ENCODE peak calls at places on chromosomes 4 and X, in ten cellular contexts. One of them, this sample, is unnamed.

GRCh38 chr4:103197765-103198110 is 405 bp downstream of the CENPE start:
- DNase-seq in transverse colon: no peak
- DNase-seq in Peyer's patch: no peak
- DNase-seq in psoas muscle: no peak
- DNase-seq in cardiac muscle cell: no peak
- DNase-seq in suprapubic skin: no peak
- DNase-seq in GM23338: no peak
- DNase-seq in body of pancreas: no peak
- DNase-seq in lung: no peak
- DNase-seq in heart right ventricle: no peak
- DNase-seq in this sample: no peak

GRCh38 chr4:17173300-17173699 is 274.9 kb upstream of the LDB2 start:
- DNase-seq in transverse colon: no peak
- DNase-seq in Peyer's patch: no peak
- DNase-seq in psoas muscle: no peak
- DNase-seq in cardiac muscle cell: no peak
- DNase-seq in suprapubic skin: no peak
- DNase-seq in GM23338: peak; percentile 74
- DNase-seq in body of pancreas: no peak
- DNase-seq in lung: no peak
- DNase-seq in heart right ventricle: no peak
- DNase-seq in this sample: no peak

GRCh38 chr4:184310881-184311709 is 93.4 kb upstream of the ENPP6 start:
- DNase-seq in transverse colon: peak; percentile 83
- DNase-seq in Peyer's patch: peak; percentile 73
- DNase-seq in psoas muscle: no peak
- DNase-seq in cardiac muscle cell: no peak
- DNase-seq in suprapubic skin: no peak
- DNase-seq in GM23338: no peak
- DNase-seq in body of pancreas: peak; percentile 85
- DNase-seq in lung: no peak
- DNase-seq in heart right ventricle: peak; percentile 26
- DNase-seq in this sample: no peak

GRCh38 chr4:183638436-183638835 is 20.5 kb downstream of the RWDD4 start:
- DNase-seq in transverse colon: no peak
- DNase-seq in Peyer's patch: no peak
- DNase-seq in psoas muscle: no peak
- DNase-seq in cardiac muscle cell: no peak
- DNase-seq in suprapubic skin: no peak
- DNase-seq in GM23338: no peak
- DNase-seq in body of pancreas: no peak
- DNase-seq in lung: no peak
- DNase-seq in heart right ventricle: no peak
- DNase-seq in this sample: no peak

GRCh38 chr4:143406523-143406922 is 69.8 kb downstream of the GAB1 start:
- DNase-seq in transverse colon: peak; percentile 45
- DNase-seq in Peyer's patch: no peak
- DNase-seq in psoas muscle: peak; percentile 54
- DNase-seq in cardiac muscle cell: no peak
- DNase-seq in suprapubic skin: peak; percentile 76
- DNase-seq in GM23338: no peak
- DNase-seq in body of pancreas: peak; percentile 45
- DNase-seq in lung: peak; percentile 57
- DNase-seq in heart right ventricle: peak; percentile 42
- DNase-seq in this sample: no peak

GRCh38 chr4:185634066-185634652 is 98.9 kb upstream of the PDLIM3 start:
- DNase-seq in transverse colon: no peak
- DNase-seq in Peyer's patch: no peak
- DNase-seq in psoas muscle: no peak
- DNase-seq in cardiac muscle cell: no peak
- DNase-seq in suprapubic skin: no peak
- DNase-seq in GM23338: peak; percentile 74
- DNase-seq in body of pancreas: no peak
- DNase-seq in lung: no peak
- DNase-seq in heart right ventricle: no peak
- DNase-seq in this sample: no peak

GRCh38 chr4:45741897-45742296 is 382.0 kb downstream of the GABRG1 start:
- DNase-seq in transverse colon: no peak
- DNase-seq in Peyer's patch: no peak
- DNase-seq in psoas muscle: no peak
- DNase-seq in cardiac muscle cell: peak; percentile 5
- DNase-seq in suprapubic skin: no peak
- DNase-seq in GM23338: peak; percentile 54
- DNase-seq in body of pancreas: no peak
- DNase-seq in lung: no peak
- DNase-seq in heart right ventricle: no peak
- DNase-seq in this sample: no peak

GRCh38 chrX:46653482-46653881 is 79.9 kb downstream of the CHST7 start:
- DNase-seq in transverse colon: no peak
- DNase-seq in Peyer's patch: no peak
- DNase-seq in psoas muscle: no peak
- DNase-seq in cardiac muscle cell: peak; percentile 23
- DNase-seq in suprapubic skin: no peak
- DNase-seq in GM23338: peak; percentile 44
- DNase-seq in body of pancreas: no peak
- DNase-seq in lung: no peak
- DNase-seq in heart right ventricle: no peak
- DNase-seq in this sample: no peak

GRCh38 chr4:1992468-1993168 is 16.2 kb downstream of the NELFA start:
- DNase-seq in transverse colon: no peak
- DNase-seq in Peyer's patch: no peak
- DNase-seq in psoas muscle: no peak
- DNase-seq in cardiac muscle cell: no peak
- DNase-seq in suprapubic skin: no peak
- DNase-seq in GM23338: peak; percentile 89
- DNase-seq in body of pancreas: no peak
- DNase-seq in lung: no peak
- DNase-seq in heart right ventricle: no peak
- DNase-seq in this sample: no peak

GRCh38 chrX:12975999-12976558 is 1.2 kb downstream of the TMSB4X start:
- DNase-seq in transverse colon: no peak
- DNase-seq in Peyer's patch: peak; percentile 58
- DNase-seq in psoas muscle: peak; percentile 34
- DNase-seq in cardiac muscle cell: peak; percentile 32
- DNase-seq in suprapubic skin: peak; percentile 72
- DNase-seq in GM23338: peak; percentile 44
- DNase-seq in body of pancreas: peak; percentile 26
- DNase-seq in lung: peak; percentile 66
- DNase-seq in heart right ventricle: no peak
- DNase-seq in this sample: no peak

GRCh38 chrX:11757397-11757728 is 674 bp upstream of the MSL3 start:
- DNase-seq in transverse colon: no peak
- DNase-seq in Peyer's patch: no peak
- DNase-seq in psoas muscle: no peak
- DNase-seq in cardiac muscle cell: no peak
- DNase-seq in suprapubic skin: no peak
- DNase-seq in GM23338: no peak
- DNase-seq in body of pancreas: no peak
- DNase-seq in lung: no peak
- DNase-seq in heart right ventricle: no peak
- DNase-seq in this sample: no peak

GRCh38 chr4:36206586-36206985 is 37.7 kb downstream of the ARAP2 start:
- DNase-seq in transverse colon: no peak
- DNase-seq in Peyer's patch: no peak
- DNase-seq in psoas muscle: no peak
- DNase-seq in cardiac muscle cell: no peak
- DNase-seq in suprapubic skin: no peak
- DNase-seq in GM23338: no peak
- DNase-seq in body of pancreas: no peak
- DNase-seq in lung: no peak
- DNase-seq in heart right ventricle: no peak
- DNase-seq in this sample: no peak

GRCh38 chr4:36207367-36207766 is 36.9 kb downstream of the ARAP2 start:
- DNase-seq in transverse colon: no peak
- DNase-seq in Peyer's patch: no peak
- DNase-seq in psoas muscle: no peak
- DNase-seq in cardiac muscle cell: no peak
- DNase-seq in suprapubic skin: no peak
- DNase-seq in GM23338: no peak
- DNase-seq in body of pancreas: no peak
- DNase-seq in lung: no peak
- DNase-seq in heart right ventricle: no peak
- DNase-seq in this sample: no peak

GRCh38 chr4:36208884-36209473 is 35.3 kb downstream of the ARAP2 start:
- DNase-seq in transverse colon: peak; percentile 16
- DNase-seq in Peyer's patch: no peak
- DNase-seq in psoas muscle: no peak
- DNase-seq in cardiac muscle cell: no peak
- DNase-seq in suprapubic skin: no peak
- DNase-seq in GM23338: no peak
- DNase-seq in body of pancreas: no peak
- DNase-seq in lung: no peak
- DNase-seq in heart right ventricle: no peak
- DNase-seq in this sample: peak; percentile 31

GRCh38 chr4:36207808-36208207 is 36.5 kb downstream of the ARAP2 start:
- DNase-seq in transverse colon: no peak
- DNase-seq in Peyer's patch: no peak
- DNase-seq in psoas muscle: no peak
- DNase-seq in cardiac muscle cell: no peak
- DNase-seq in suprapubic skin: no peak
- DNase-seq in GM23338: no peak
- DNase-seq in body of pancreas: no peak
- DNase-seq in lung: no peak
- DNase-seq in heart right ventricle: no peak
- DNase-seq in this sample: no peak

GRCh38 chr4:36206012-36206411 is 38.3 kb downstream of the ARAP2 start:
- DNase-seq in transverse colon: no peak
- DNase-seq in Peyer's patch: no peak
- DNase-seq in psoas muscle: no peak
- DNase-seq in cardiac muscle cell: no peak
- DNase-seq in suprapubic skin: no peak
- DNase-seq in GM23338: peak; percentile 13
- DNase-seq in body of pancreas: peak; percentile 47
- DNase-seq in lung: no peak
- DNase-seq in heart right ventricle: no peak
- DNase-seq in this sample: no peak
- H3K27ac ChIP-seq in transverse colon: no peak overlapping the region
- H3K27ac ChIP-seq in Peyer's patch: no peak overlapping the region
- H3K27ac ChIP-seq in psoas muscle: no peak overlapping the region
- H3K27ac ChIP-seq in cardiac muscle cell: no peak overlapping the region
- H3K27ac ChIP-seq in suprapubic skin: no peak overlapping the region
- H3K27ac ChIP-seq in GM23338: no peak overlapping the region
- H3K27ac ChIP-seq in body of pancreas: no peak overlapping the region
- H3K27ac ChIP-seq in lung: no peak overlapping the region
- H3K27ac ChIP-seq in heart right ventricle: no peak overlapping the region
- H3K27ac ChIP-seq in this sample: no peak overlapping the region

GRCh38 chrX:2894885-2895292 is 34.2 kb downstream of the ARSD start:
- DNase-seq in transverse colon: peak; percentile 61
- DNase-seq in Peyer's patch: no peak
- DNase-seq in psoas muscle: no peak
- DNase-seq in cardiac muscle cell: peak; percentile 55
- DNase-seq in suprapubic skin: no peak
- DNase-seq in GM23338: no peak
- DNase-seq in body of pancreas: peak; percentile 39
- DNase-seq in lung: peak; percentile 54
- DNase-seq in heart right ventricle: no peak
- DNase-seq in this sample: no peak

GRCh38 chrX:2897311-2897689 is 31.8 kb downstream of the ARSD start:
- DNase-seq in transverse colon: no peak
- DNase-seq in Peyer's patch: no peak
- DNase-seq in psoas muscle: no peak
- DNase-seq in cardiac muscle cell: peak; percentile 12
- DNase-seq in suprapubic skin: no peak
- DNase-seq in GM23338: no peak
- DNase-seq in body of pancreas: no peak
- DNase-seq in lung: no peak
- DNase-seq in heart right ventricle: no peak
- DNase-seq in this sample: no peak

GRCh38 chrX:2902841-2903240 is 26.3 kb downstream of the ARSD start:
- DNase-seq in transverse colon: no peak
- DNase-seq in Peyer's patch: no peak
- DNase-seq in psoas muscle: no peak
- DNase-seq in cardiac muscle cell: no peak
- DNase-seq in suprapubic skin: no peak
- DNase-seq in GM23338: no peak
- DNase-seq in body of pancreas: no peak
- DNase-seq in lung: no peak
- DNase-seq in heart right ventricle: no peak
- DNase-seq in this sample: no peak

GRCh38 chrX:2901367-2902036 is 27.6 kb downstream of the ARSD start:
- DNase-seq in transverse colon: no peak
- DNase-seq in Peyer's patch: no peak
- DNase-seq in psoas muscle: no peak
- DNase-seq in cardiac muscle cell: no peak
- DNase-seq in suprapubic skin: no peak
- DNase-seq in GM23338: no peak
- DNase-seq in body of pancreas: no peak
- DNase-seq in lung: no peak
- DNase-seq in heart right ventricle: no peak
- DNase-seq in this sample: no peak

GRCh38 chrX:2898861-2899512 is 30.2 kb downstream of the ARSD start:
- DNase-seq in transverse colon: peak; percentile 58
- DNase-seq in Peyer's patch: no peak
- DNase-seq in psoas muscle: no peak
- DNase-seq in cardiac muscle cell: no peak
- DNase-seq in suprapubic skin: no peak
- DNase-seq in GM23338: no peak
- DNase-seq in body of pancreas: peak; percentile 50
- DNase-seq in lung: no peak
- DNase-seq in heart right ventricle: no peak
- DNase-seq in this sample: no peak
- H3K4me3 ChIP-seq in transverse colon: no peak overlapping the region
- H3K4me3 ChIP-seq in Peyer's patch: no peak overlapping the region
- H3K4me3 ChIP-seq in psoas muscle: no peak overlapping the region
- H3K4me3 ChIP-seq in cardiac muscle cell: no peak overlapping the region
- H3K4me3 ChIP-seq in suprapubic skin: no peak overlapping the region
- H3K4me3 ChIP-seq in GM23338: no peak overlapping the region
- H3K4me3 ChIP-seq in body of pancreas: no peak overlapping the region
- H3K4me3 ChIP-seq in lung: no peak overlapping the region
- H3K4me3 ChIP-seq in heart right ventricle: no peak overlapping the region
- H3K4me3 ChIP-seq in this sample: no peak overlapping the region

DNA sequence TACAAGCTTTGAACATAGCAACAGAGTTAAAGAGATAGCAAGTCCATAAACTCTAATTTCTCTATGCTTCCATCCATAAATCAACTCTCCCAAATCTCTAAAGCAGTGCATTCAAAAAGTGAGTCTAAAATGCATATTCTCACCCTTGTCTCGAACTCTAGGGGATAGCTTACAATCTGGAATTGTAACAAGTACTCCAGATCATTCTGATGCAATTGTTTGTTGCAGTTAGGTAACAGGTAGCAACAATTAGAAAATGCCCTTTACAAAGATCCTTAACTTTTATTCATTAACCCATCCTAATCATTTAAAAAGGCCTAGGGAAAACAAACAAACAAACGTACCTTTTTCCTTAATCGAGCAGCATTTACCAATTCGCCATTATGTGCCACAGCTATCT is 18.9 kb upstream of the AASDH start:
- DNase-seq in transverse colon: no peak
- DNase-seq in Peyer's patch: no peak
- DNase-seq in psoas muscle: no peak
- DNase-seq in cardiac muscle cell: no peak
- DNase-seq in suprapubic skin: no peak
- DNase-seq in GM23338: no peak
- DNase-seq in body of pancreas: no peak
- DNase-seq in lung: no peak
- DNase-seq in heart right ventricle: no peak
- DNase-seq in this sample: no peak
- H3K36me3 ChIP-seq in transverse colon: no peaks in the 10 kb centered on the region
- H3K36me3 ChIP-seq in Peyer's patch: no peaks in the 10 kb centered on the region
- H3K36me3 ChIP-seq in psoas muscle: no peaks in the 10 kb centered on the region
- H3K36me3 ChIP-seq in cardiac muscle cell: peaks cover 15% of the 10 kb centered on the region
- H3K36me3 ChIP-seq in suprapubic skin: peaks cover 19% of the 10 kb centered on the region
- H3K36me3 ChIP-seq in GM23338: peaks cover 16% of the 10 kb centered on the region
- H3K36me3 ChIP-seq in body of pancreas: no peaks in the 10 kb centered on the region
- H3K36me3 ChIP-seq in lung: no peaks in the 10 kb centered on the region
- H3K36me3 ChIP-seq in heart right ventricle: peaks cover 16% of the 10 kb centered on the region
- H3K36me3 ChIP-seq in this sample: peaks cover 3% of the 10 kb centered on the region

GRCh38 chr4:125316781-125317525 is 2.2 kb downstream of the FAT4 start:
- DNase-seq in transverse colon: peak; percentile 14
- DNase-seq in Peyer's patch: peak; percentile 51
- DNase-seq in psoas muscle: peak; percentile 41
- DNase-seq in cardiac muscle cell: peak; percentile 41
- DNase-seq in suprapubic skin: peak; percentile 67
- DNase-seq in GM23338: peak; percentile 67
- DNase-seq in body of pancreas: no peak
- DNase-seq in lung: peak; percentile 34
- DNase-seq in heart right ventricle: peak; percentile 32
- DNase-seq in this sample: no peak
- H3K27ac ChIP-seq in transverse colon: peak overlapping the region; percentile 93
- H3K27ac ChIP-seq in Peyer's patch: peak overlapping the region; percentile 66
- H3K27ac ChIP-seq in psoas muscle: peak overlapping the region; percentile 3
- H3K27ac ChIP-seq in cardiac muscle cell: no peak overlapping the region
- H3K27ac ChIP-seq in suprapubic skin: peak overlapping the region; percentile 85
- H3K27ac ChIP-seq in GM23338: no peak overlapping the region
- H3K27ac ChIP-seq in body of pancreas: no peak overlapping the region
- H3K27ac ChIP-seq in lung: peak overlapping the region; percentile 52
- H3K27ac ChIP-seq in heart right ventricle: peak overlapping the region; percentile 92
- H3K27ac ChIP-seq in this sample: no peak overlapping the region